ENCODE peak calls at places on chromosomes 7 and 10, in seven cellular contexts. U is HCT116, W is colonic mucosa, B is PC-3, V is IMR-90, L is MM.1S, I is astrocyte. E is an unnamed sample.

GRCh38 chr7:55527314-55527713 is 45.0 kb downstream of the VOPP1 start:
- DNase-seq in L (no peak), U (no peak), V (no peak), B (no peak), I (no peak), W (no peak), E (no peak)

GRCh38 chr10:48442090-48442808 is 135.8 kb downstream of the MAPK8 start:
- DNase-seq in L (no peak), B (no peak), V (no peak), W (peak), I (no peak), U (no peak), E (no peak)

GRCh38 chr7:137343483-137343841 is at the start of gene PTN:
- DNase-seq in I (peak), W (no peak), V (peak), L (no peak), U (no peak), B (peak), E (peak)

GRCh38 chr10:19931886-19932285 is 115.7 kb downstream of the PLXDC2 start:
- DNase-seq in I (no peak), W (no peak), U (no peak), B (no peak), V (no peak), L (no peak), E (no peak)

GRCh38 chr10:53601260-53601875 is 828.8 kb upstream of the MBL2 start:
- DNase-seq in V (peak), I (peak), L (peak), W (no peak), U (peak), B (peak), E (no peak)

GRCh38 chr10:87896216-87896615 is 32.8 kb downstream of the PTEN start:
- DNase-seq in B (no peak), U (no peak), V (no peak), I (no peak), L (no peak), W (no peak), E (no peak)

GRCh38 chr7:91288208-91288824 is 24.1 kb downstream of the FZD1 start:
- DNase-seq in V (no peak), L (peak), W (peak), U (peak), B (peak), I (no peak), E (peak)

GRCh38 chr10:118734477-118734876 is 20.3 kb downstream of the CACUL1 start:
- DNase-seq in U (no peak), W (no peak), I (no peak), B (no peak), V (no peak), L (no peak), E (no peak)

GRCh38 chr10:79192677-79193003 is 123.9 kb downstream of the ZMIZ1 start:
- DNase-seq in L (no peak), B (peak), W (no peak), U (no peak), I (peak), V (peak), E (no peak)

GRCh38 chr10:70233939-70234300 is 691 bp upstream of the PPA1 start:
- DNase-seq in L (no peak), U (no peak), V (no peak), W (no peak), B (no peak), I (no peak), E (peak)

GRCh38 chr7:72751978-72752377 is 76.0 kb downstream of the TYW1B start:
- DNase-seq in L (no peak), U (no peak), B (no peak), V (no peak), I (no peak), W (no peak), E (peak)

GRCh38 chr7:46432666-46433065 is 511.6 kb upstream of the IGFBP3 start:
- DNase-seq in B (peak), W (no peak), L (no peak), I (peak), U (no peak), V (peak), E (no peak)

GRCh38 chr10:1544209-1544673 is 193.1 kb downstream of the ADARB2 start:
- DNase-seq in V (no peak), B (no peak), I (no peak), U (no peak), L (no peak), W (no peak), E (no peak)

GRCh38 chr7:30659312-30659711 is 22.9 kb downstream of the CRHR2 start:
- DNase-seq in W (no peak), V (peak), I (no peak), L (no peak), U (no peak), B (no peak), E (no peak)

GRCh38 chr7:16728811-16729210 is 24.7 kb upstream of the TSPAN13 start:
- DNase-seq in B (no peak), W (no peak), V (no peak), U (no peak), I (peak), L (no peak), E (no peak)

GRCh38 chr7:41711283-41712064 is 8.6 kb upstream of the INHBA start:
- DNase-seq in L (peak), U (no peak), I (no peak), W (peak), V (peak), B (peak), E (peak)

GRCh38 chr7:99331002-99331401 is 5.3 kb downstream of the ARPC1A start:
- DNase-seq in W (no peak), I (no peak), B (peak), L (no peak), V (no peak), U (no peak), E (no peak)

GRCh38 chr7:116398672-116399071 is 100.9 kb upstream of the CAV2 start:
- DNase-seq in I (no peak), L (no peak), B (no peak), U (no peak), W (no peak), V (no peak), E (no peak)

GRCh38 chr10:116947838-116948529 is 57.0 kb downstream of the SHTN1 start:
- DNase-seq in B (peak), W (no peak), I (peak), L (no peak), U (peak), V (peak), E (peak)

GRCh38 chr7:111931016-111931517 is 275.1 kb downstream of the DOCK4 start:
- DNase-seq in V (peak), B (peak), L (no peak), U (peak), W (no peak), I (peak), E (peak)

GRCh38 chr10:132407846-132408278 is 10.9 kb downstream of the PWWP2B start:
- DNase-seq in V (peak), B (peak), W (peak), L (no peak), U (no peak), I (no peak), E (peak)

GRCh38 chr10:31299119-31299518 is 19.9 kb upstream of the ZEB1 start:
- DNase-seq in U (no peak), V (peak), L (peak), B (peak), I (no peak), W (no peak), E (no peak)

GRCh38 chr10:17379151-17379690 is 75.2 kb downstream of the ST8SIA6 start:
- DNase-seq in U (no peak), B (no peak), I (no peak), W (no peak), L (no peak), V (no peak), E (peak)

GRCh38 chr10:99873846-99874245 is 91.4 kb downstream of the ABCC2 start:
- DNase-seq in I (no peak), L (no peak), B (no peak), V (no peak), U (no peak), W (no peak), E (peak)

GRCh38 chr7:81460646-81461045 is 309.2 kb downstream of the HGF start:
- DNase-seq in W (no peak), I (no peak), B (no peak), V (no peak), U (no peak), L (peak), E (no peak)

GRCh38 chr7:22561895-22562593 is 62.1 kb upstream of the STEAP1B start:
- DNase-seq in I (peak), U (no peak), V (peak), B (peak), L (peak), W (no peak), E (peak)

GRCh38 chr7:96282835-96283234 is 39.1 kb downstream of the SLC25A13 start:
- DNase-seq in V (no peak), B (no peak), U (no peak), L (no peak), W (no peak), I (no peak), E (no peak)

GRCh38 chr10:68110027-68110426 is 739 bp downstream of the MYPN start:
- DNase-seq in L (no peak), U (no peak), I (no peak), W (no peak), V (peak), B (no peak), E (no peak)

DNA sequence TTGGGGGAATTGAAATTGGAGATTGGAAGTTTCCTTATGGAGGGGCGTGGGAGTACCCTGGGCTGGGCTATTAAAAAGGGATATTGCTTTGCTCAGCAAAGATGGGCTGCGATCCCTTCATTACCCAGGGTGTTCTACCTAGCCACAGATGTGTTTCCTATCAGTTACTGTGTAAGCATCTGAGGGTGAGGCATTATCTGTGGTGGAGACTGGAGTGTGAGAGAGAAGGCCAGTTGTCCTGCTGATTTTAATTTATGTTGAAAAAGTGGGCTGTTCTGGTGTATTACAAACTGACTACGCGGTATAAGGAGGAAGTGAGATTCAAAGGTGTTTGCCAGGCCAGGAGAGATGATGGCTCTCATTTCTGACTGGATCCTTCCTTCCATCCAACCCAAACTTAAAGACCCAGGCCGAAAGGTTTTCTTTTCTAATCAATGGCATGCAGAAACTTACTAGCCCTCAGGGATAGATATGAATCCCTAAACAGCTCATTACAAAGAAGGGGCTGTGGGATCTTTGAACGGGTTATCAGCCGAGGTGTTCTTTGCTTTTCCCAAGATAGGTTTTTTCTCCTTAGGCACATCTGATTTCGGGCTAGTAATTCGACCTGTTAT is 7.6 kb downstream of the TCF7L2 start:
- DNase-seq in W (no peak), L (no peak), V (no peak), B (no peak), U (no peak), I (peak), E (peak)
- H3K9ac ChIP-seq in W (peak), L (no peak), V (peak), B (no peak), U (peak), I (peak), E (peak)

DNA sequence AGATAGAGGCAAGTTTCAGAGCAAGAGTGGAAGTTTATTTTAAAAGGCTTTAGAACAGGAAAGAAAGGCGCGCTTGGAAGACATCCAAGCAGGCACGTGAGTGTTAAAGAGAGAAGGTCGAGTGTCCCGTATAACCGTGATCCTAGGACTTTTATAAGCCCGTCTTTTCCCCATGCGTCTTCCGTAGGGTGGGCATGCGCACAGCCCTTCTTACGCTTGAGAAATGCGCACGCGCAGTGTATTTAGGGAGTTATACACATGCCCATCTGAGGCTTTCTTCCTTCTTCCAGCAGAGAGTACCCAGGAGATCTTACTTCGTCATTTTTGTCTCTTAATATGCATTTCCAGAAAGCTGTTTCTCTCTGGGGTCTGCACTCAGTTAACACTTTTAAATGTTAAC is 52.4 kb downstream of the CALD1 start:
- DNase-seq in L (no peak), V (no peak), B (no peak), I (no peak), U (no peak), W (no peak), E (no peak)
- H3K9ac ChIP-seq in L (no peak), V (no peak), B (no peak), I (peak), U (no peak), W (no peak), E (no peak)

DNA sequence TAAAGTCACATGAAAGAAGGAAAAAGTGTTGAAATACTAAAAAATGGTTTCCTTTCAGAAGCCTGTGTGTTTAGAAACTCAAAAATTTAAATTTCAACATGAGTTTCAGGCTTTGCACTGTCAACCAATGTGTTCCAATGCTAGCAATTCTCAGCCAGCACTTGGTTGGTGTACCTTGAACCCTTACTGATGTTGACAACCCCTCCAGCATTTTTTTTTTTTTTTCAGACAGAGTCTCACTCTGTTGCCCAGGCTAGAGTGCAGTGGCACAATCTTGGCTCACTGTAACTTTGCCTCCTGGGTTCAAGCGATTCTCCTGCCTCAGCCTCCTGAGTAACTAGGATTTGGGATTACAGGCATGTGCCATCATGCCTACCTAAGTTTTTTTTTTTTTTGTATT is 135.2 kb downstream of the ICA1 start:
- DNase-seq in B (no peak), W (no peak), U (no peak), I (no peak), L (no peak), V (no peak), E (no peak)
- H3K9ac ChIP-seq in B (no peak), W (no peak), U (no peak), I (no peak), L (no peak), V (no peak), E (no peak)

GRCh38 chr10:114970515-114970914 is 32.5 kb downstream of the TRUB1 start:
- DNase-seq in I (no peak), L (no peak), U (no peak), W (no peak), V (peak), B (no peak), E (peak)

GRCh38 chr10:114974625-114975421 is 36.8 kb downstream of the TRUB1 start:
- DNase-seq in V (no peak), U (no peak), W (no peak), I (no peak), B (no peak), L (no peak), E (no peak)
- H3K9ac ChIP-seq in V (no peak), U (no peak), W (no peak), I (no peak), B (no peak), L (no peak), E (no peak)

GRCh38 chr10:43396061-43396927 is 12.7 kb downstream of the HNRNPF start:
- DNase-seq in V (peak), L (peak), B (peak), U (no peak), I (peak), W (peak), E (peak)

GRCh38 chr10:43393606-43394360 is 15.2 kb downstream of the HNRNPF start:
- DNase-seq in I (no peak), V (no peak), U (no peak), W (no peak), L (no peak), B (no peak), E (no peak)

GRCh38 chr10:43395571-43396060 is 13.4 kb downstream of the HNRNPF start:
- DNase-seq in I (no peak), L (peak), W (no peak), U (no peak), B (no peak), V (peak), E (no peak)

GRCh38 chr10:43392757-43393156 is 16.2 kb downstream of the HNRNPF start:
- DNase-seq in I (no peak), W (no peak), U (no peak), L (no peak), V (no peak), B (no peak), E (no peak)

GRCh38 chr10:43394868-43395267 is 14.1 kb downstream of the HNRNPF start:
- DNase-seq in W (no peak), L (no peak), U (no peak), V (no peak), I (no peak), B (no peak), E (no peak)
- H3K9ac ChIP-seq in W (peak), L (peak), U (peak), V (peak), I (peak), B (peak), E (peak)

GRCh38 chr10:108363566-108363965 is 1199.1 kb upstream of the SORCS1 start:
- DNase-seq in U (no peak), L (no peak), I (no peak), B (no peak), V (no peak), W (no peak), E (no peak)
- H3K9ac ChIP-seq in U (no peak), L (no peak), I (no peak), B (no peak), V (no peak), W (no peak), E (no peak)

DNA sequence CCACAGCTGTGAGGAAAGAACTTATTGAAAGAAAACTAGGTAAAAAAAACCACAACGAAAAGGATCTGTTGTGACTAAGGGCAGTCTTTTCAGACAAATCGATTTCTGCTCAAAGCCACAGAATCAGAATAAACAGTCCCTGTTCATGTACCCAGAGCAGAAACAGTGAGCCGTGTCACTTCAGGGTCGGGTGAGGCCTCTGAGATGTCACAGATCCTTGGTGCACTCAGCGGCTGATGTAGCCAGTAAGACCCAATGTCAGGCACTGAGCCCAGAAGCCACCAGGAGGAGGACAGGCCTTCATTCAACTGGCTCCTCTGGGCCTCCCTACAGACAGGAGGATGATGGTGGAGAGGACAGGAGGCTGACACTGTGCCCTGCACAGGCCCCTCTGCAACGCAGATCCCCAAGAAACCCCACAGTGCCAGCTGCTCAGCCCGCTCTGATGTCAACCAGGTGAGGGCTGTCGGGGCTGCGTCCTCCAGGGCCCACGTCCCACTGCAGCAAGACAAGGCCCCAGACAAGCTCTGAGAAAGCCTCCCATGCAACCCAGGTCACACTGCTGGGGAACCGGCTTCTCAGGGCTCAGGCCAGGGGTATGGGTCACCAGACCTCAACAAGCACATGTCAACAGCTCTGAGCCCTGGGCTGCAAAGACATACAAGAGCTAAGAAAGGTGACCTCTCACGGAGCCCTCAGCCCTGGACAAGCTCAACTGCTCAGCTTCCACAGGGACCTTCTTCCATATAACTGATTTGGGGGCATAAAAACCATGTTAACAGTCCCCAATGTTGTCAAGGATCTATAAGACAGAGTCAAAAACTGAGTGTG is 190.6 kb downstream of the PARD3 start:
- DNase-seq in U (no peak), W (no peak), I (no peak), V (no peak), B (no peak), L (no peak), E (no peak)
- H3K9ac ChIP-seq in U (no peak), W (no peak), I (no peak), V (no peak), B (no peak), L (no peak), E (no peak)

GRCh38 chr10:96719205-96719604 is 1.1 kb downstream of the PIK3AP1 start:
- DNase-seq in W (no peak), B (no peak), U (no peak), L (no peak), V (no peak), I (no peak), E (no peak)

GRCh38 chr10:96718304-96718990 is 1.9 kb downstream of the PIK3AP1 start:
- DNase-seq in I (no peak), V (no peak), L (no peak), W (no peak), U (no peak), B (no peak), E (no peak)

GRCh38 chr10:96720422-96721206 is at the start of gene PIK3AP1:
- DNase-seq in V (no peak), W (peak), L (peak), U (no peak), B (peak), I (no peak), E (peak)

GRCh38 chr10:96719850-96720421 is 378 bp downstream of the PIK3AP1 start:
- DNase-seq in B (peak), V (no peak), W (peak), L (peak), I (no peak), U (peak), E (peak)

GRCh38 chr10:96721207-96721572 is 876 bp upstream of the PIK3AP1 start:
- DNase-seq in L (no peak), W (no peak), U (no peak), B (no peak), I (no peak), V (no peak), E (peak)
- H3K9ac ChIP-seq in L (peak), W (peak), U (peak), B (no peak), I (no peak), V (no peak), E (no peak)

GRCh38 chr7:77691892-77692491 is 4.3 kb upstream of the RSBN1L start:
- DNase-seq in U (no peak), W (peak), L (no peak), V (no peak), B (no peak), I (no peak), E (no peak)
- H3K9ac ChIP-seq in U (no peak), W (peak), L (no peak), V (no peak), B (no peak), I (no peak), E (no peak)

GRCh38 chr10:102122450-102122849 is 2.3 kb upstream of the LDB1 start:
- DNase-seq in L (no peak), W (no peak), U (no peak), B (no peak), V (no peak), I (no peak), E (no peak)
- H3K9ac ChIP-seq in L (no peak), W (no peak), U (no peak), B (no peak), V (peak), I (no peak), E (no peak)

E was measured in endodermal cell.